ENCODE peak calls at places on chromosomes 12 and 14, in six cellular contexts. B is GM12878, W is HCT116, J is HepG2, P is K562, D is upper lobe of left lung. K is an unnamed sample.

GRCh38 chr12:57138526-57139272 is 8.7 kb downstream of the LRP1-AS start:
- ATAC-seq in B (no peak), W (no peak), J (peak), P (peak), D (peak), K (peak)

GRCh38 chr12:96186902-96187301 is 7.3 kb upstream of the ELK3 start:
- ATAC-seq in B (no peak), W (no peak), J (no peak), P (no peak), D (no peak), K (no peak)

GRCh38 chr14:97218713-97219355 is 421.7 kb downstream of the VRK1 start:
- ATAC-seq in B (no peak), W (no peak), J (no peak), P (no peak), D (no peak), K (no peak)

GRCh38 chr12:76569685-76570604 is 10.4 kb upstream of the OSBPL8 start:
- ATAC-seq in B (peak), W (no peak), J (no peak), P (no peak), D (no peak), K (no peak)

GRCh38 chr14:40870252-40870651 is 736.4 kb upstream of the LRFN5 start:
- ATAC-seq in B (no peak), W (no peak), J (no peak), P (no peak), D (no peak), K (no peak)

GRCh38 chr14:55802986-55803431 is 223.0 kb downstream of the KTN1 start:
- ATAC-seq in B (peak), W (peak), J (peak), P (peak), D (no peak), K (no peak)

GRCh38 chr14:22531451-22532344 is 57.3 kb downstream of the DAD1 start:
- ATAC-seq in B (peak), W (no peak), J (no peak), P (no peak), D (no peak), K (no peak)

GRCh38 chr12:45243963-45244362 is 28.1 kb downstream of the ANO6 start:
- ATAC-seq in B (peak), W (no peak), J (no peak), P (no peak), D (no peak), K (no peak)

GRCh38 chr14:19743256-19743655 is at the start of gene OR4Q3:
- ATAC-seq in B (no peak), W (no peak), J (no peak), P (no peak), D (no peak), K (no peak)

GRCh38 chr14:49306152-49306751 is 279.9 kb downstream of the RPS29 start:
- ATAC-seq in B (peak), W (no peak), J (peak), P (peak), D (no peak), K (no peak)

DNA sequence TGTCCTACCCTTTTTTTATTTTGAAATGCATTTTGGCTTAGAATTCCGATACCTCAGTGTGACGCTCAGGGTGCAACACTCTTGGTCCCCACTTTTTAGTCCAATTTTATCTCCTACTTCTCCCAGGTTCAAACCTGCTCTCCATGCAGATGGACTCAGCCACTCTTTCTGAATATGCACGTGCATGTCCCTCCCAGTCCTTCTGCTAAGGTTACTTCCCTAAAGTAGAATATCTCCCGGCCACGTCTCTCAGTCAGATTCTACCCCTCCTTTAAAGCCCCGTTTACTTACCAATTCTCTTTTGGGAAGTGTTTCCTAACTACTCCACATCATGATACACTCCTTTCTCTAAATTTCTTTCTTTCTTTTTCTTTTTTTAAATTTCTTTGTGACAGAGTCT is 15.5 kb upstream of the PARP11 start:
- ATAC-seq in B (no peak), W (no peak), J (no peak), P (no peak), D (no peak), K (no peak)
- TF ChIP-seq POLR2A in B (no peak), W (no peak), J (no peak), P (no peak), D (no peak), K (no peak)

GRCh38 chr12:47825239-47825639 is 5.5 kb upstream of the HDAC7 start:
- ATAC-seq in B (no peak), W (no peak), J (no peak), P (no peak), D (peak), K (peak)
- TF ChIP-seq POLR2AphosphoS5 in B (no peak), W (no peak), J (no peak), P (no peak), D (peak), K (peak)

GRCh38 chr12:79058342-79058741 is 193.8 kb downstream of the SYT1 start:
- ATAC-seq in B (peak), W (peak), J (no peak), P (no peak), D (no peak), K (no peak)

GRCh38 chr12:79057540-79057939 is 193.0 kb downstream of the SYT1 start:
- ATAC-seq in B (peak), W (no peak), J (no peak), P (no peak), D (no peak), K (no peak)

GRCh38 chr12:79067977-79068376 is 203.4 kb downstream of the SYT1 start:
- ATAC-seq in B (peak), W (no peak), J (no peak), P (no peak), D (no peak), K (no peak)

GRCh38 chr12:79069009-79069408 is 204.4 kb downstream of the SYT1 start:
- ATAC-seq in B (peak), W (no peak), J (no peak), P (no peak), D (no peak), K (no peak)

GRCh38 chr12:79063258-79063657 is 198.7 kb downstream of the SYT1 start:
- ATAC-seq in B (no peak), W (no peak), J (no peak), P (no peak), D (no peak), K (no peak)
- TF ChIP-seq POLR2A in B (no peak), W (no peak), J (no peak), P (no peak), D (no peak), K (no peak)

GRCh38 chr12:10716704-10717315 is 6.3 kb downstream of the YBX3 start:
- ATAC-seq in B (no peak), W (peak), J (no peak), P (no peak), D (peak), K (peak)
- TF ChIP-seq POLR2AphosphoS5 in B (no peak), W (peak), J (no peak), P (no peak), D (peak), K (peak)

DNA sequence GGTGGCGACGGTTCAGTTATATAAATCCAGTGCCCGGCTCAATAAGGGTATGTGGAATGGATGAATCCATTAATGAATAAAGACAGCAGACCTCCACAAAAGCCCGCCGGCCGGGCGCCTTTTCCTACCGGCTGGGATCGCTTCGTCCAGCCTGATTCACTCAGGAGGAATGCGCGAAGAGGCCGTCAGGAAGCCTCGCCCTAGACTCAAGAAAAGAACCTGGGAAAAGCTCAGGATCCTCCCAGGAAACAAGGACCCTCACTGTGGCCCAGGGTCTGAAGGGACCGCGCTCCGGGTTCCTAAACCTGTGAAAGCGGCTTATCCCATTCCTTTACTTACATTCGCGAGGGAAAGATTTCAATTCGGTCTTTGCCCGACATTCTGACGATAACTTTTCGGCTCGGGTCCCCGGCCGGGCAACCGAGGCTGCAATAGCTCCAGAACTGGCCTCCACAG is 257 bp downstream of the ATP6V1D start:
- ATAC-seq in B (no peak), W (peak), J (peak), P (no peak), D (peak), K (no peak)
- TF ChIP-seq POLR2A in B (peak), W (no peak), J (no peak), P (no peak), D (no peak), K (peak)

DNA sequence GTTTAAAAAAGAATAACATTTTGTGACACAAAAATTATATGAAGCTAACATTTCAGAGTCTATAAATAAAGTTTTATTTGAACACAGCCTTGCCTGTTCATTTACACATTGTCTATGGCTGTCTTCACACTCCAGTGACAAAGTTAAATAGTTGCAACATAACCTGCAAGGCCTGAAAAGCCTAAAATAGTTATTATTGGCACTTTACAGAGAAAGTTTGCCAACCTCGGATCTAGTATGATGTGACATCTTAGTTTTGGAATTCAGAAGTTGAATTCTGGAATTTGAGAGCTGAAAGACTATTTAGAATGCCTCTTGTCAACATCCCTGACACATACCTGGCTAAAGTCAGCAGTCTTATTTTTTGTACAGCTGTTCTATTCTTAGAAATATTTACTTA is 68.3 kb downstream of the DYRK2 start:
- ATAC-seq in B (no peak), W (no peak), J (no peak), P (no peak), D (peak), K (peak)
- TF ChIP-seq POLR2AphosphoS5 in B (no peak), W (no peak), J (no peak), P (no peak), D (no peak), K (peak)